ENCODE peak calls at places on chromosomes 7 and 10, in six cellular contexts. M, N, U, B, L and T are unnamed samples.

GRCh38 chr10:125002423-125003145 is 60.7 kb downstream of the ZRANB1 start:
- DNase-seq in M (peak), N (no peak), U (no peak), B (no peak), L (peak), T (no peak)

GRCh38 chr7:102933763-102934162 is 21.0 kb downstream of the LRRC17 start:
- DNase-seq in M (no peak), N (no peak), U (peak), B (no peak), L (no peak), T (no peak)

GRCh38 chr10:60280475-60280874 is 109.2 kb downstream of the ANK3 start:
- DNase-seq in M (no peak), N (no peak), U (no peak), B (no peak), L (no peak), T (no peak)

GRCh38 chr7:103347507-103348267 is at the start of gene PSMC2:
- DNase-seq in M (no peak), N (peak), U (peak), B (peak), L (peak), T (peak)

GRCh38 chr7:1852781-1853618 is 182.9 kb downstream of the ELFN1 start:
- DNase-seq in M (no peak), N (no peak), U (no peak), B (no peak), L (no peak), T (no peak)

GRCh38 chr7:104198673-104199278 is 9.0 kb downstream of the ORC5 start:
- DNase-seq in M (no peak), N (no peak), U (no peak), B (no peak), L (no peak), T (no peak)

GRCh38 chr10:120719333-120719732 is 131.8 kb upstream of the WDR11 start:
- DNase-seq in M (no peak), N (no peak), U (no peak), B (no peak), L (no peak), T (no peak)

GRCh38 chr10:108523016-108523415 is 1358.5 kb upstream of the SORCS1 start:
- DNase-seq in M (no peak), N (no peak), U (no peak), B (no peak), L (no peak), T (no peak)

GRCh38 chr10:45239642-45240041 is 75.8 kb downstream of the OR13A1 start:
- DNase-seq in M (no peak), N (no peak), U (no peak), B (no peak), L (no peak), T (no peak)

GRCh38 chr7:1232103-1232466 is 587 bp upstream of the UNCX start:
- DNase-seq in M (no peak), N (no peak), U (no peak), B (no peak), L (no peak), T (no peak)

GRCh38 chr7:139974179-139974811 is 88.5 kb downstream of the PARP12 start:
- DNase-seq in M (peak), N (no peak), U (no peak), B (no peak), L (no peak), T (no peak)

GRCh38 chr10:47058303-47058702 is 147.1 kb downstream of the PTPN20 start:
- DNase-seq in M (no peak), N (no peak), U (no peak), B (no peak), L (no peak), T (no peak)

GRCh38 chr10:50855015-50855414 is 30.4 kb downstream of the A1CF start:
- DNase-seq in M (no peak), N (no peak), U (no peak), B (no peak), L (no peak), T (no peak)

GRCh38 chr10:133445268-133445732 is 8.4 kb upstream of the SCART1 start:
- DNase-seq in M (peak), N (no peak), U (no peak), B (no peak), L (no peak), T (no peak)

GRCh38 chr7:82360591-82361386 is 82.8 kb downstream of the CACNA2D1 start:
- DNase-seq in M (no peak), N (no peak), U (no peak), B (no peak), L (no peak), T (no peak)